ENCODE peak calls at places on chromosomes 4 and X, in ten cellular contexts. B, S, Y, O, R, E, Q, V, W and N are unnamed samples.

GRCh38 chr4:4311193-4311592 is 21.1 kb downstream of the ZBTB49 start:
- DNase-seq in O (no peak), R (no peak), Q (no peak), V (no peak), S (no peak), W (no peak), E (no peak), B (no peak), Y (no peak), N (no peak)

GRCh38 chr4:127211377-127212268 is 421.1 kb upstream of the INTU start:
- DNase-seq in V (no peak), Y (no peak), B (no peak), O (no peak), W (no peak), R (no peak), Q (no peak), S (no peak), E (no peak), N (no peak)

GRCh38 chr4:57865264-57865663 is 755.1 kb upstream of the IGFBP7 start:
- DNase-seq in V (no peak), W (no peak), Y (no peak), Q (no peak), O (no peak), B (no peak), E (no peak), R (no peak), S (no peak), N (no peak)

GRCh38 chr4:57037982-57038604 is 59.4 kb downstream of the POLR2B start:
- DNase-seq in V (peak), Q (peak), B (peak), R (peak), Y (peak), E (peak), W (peak), O (peak), S (no peak), N (peak)

GRCh38 chrX:122868626-122869025 is 315.5 kb upstream of the GRIA3 start:
- DNase-seq in B (peak), S (no peak), O (no peak), Y (no peak), R (no peak), V (no peak), W (no peak), E (no peak), Q (no peak), N (no peak)

GRCh38 chr4:2799444-2799911 is 6.6 kb downstream of the SH3BP2 start:
- DNase-seq in Q (no peak), R (peak), V (no peak), E (peak), B (no peak), O (peak), Y (peak), W (peak), S (no peak), N (no peak)

GRCh38 chrX:103187953-103188475 is 26.9 kb upstream of the BEX4 start:
- DNase-seq in R (no peak), E (no peak), B (peak), Q (no peak), S (peak), V (no peak), O (no peak), Y (no peak), W (no peak), N (no peak)

GRCh38 chrX:129779747-129780146 is at the start of gene SASH3:
- DNase-seq in W (peak), S (no peak), O (peak), Q (no peak), Y (no peak), R (no peak), V (no peak), B (no peak), E (no peak), N (peak)

GRCh38 chr4:46924789-46925188 is 15.7 kb upstream of the COX7B2 start:
- DNase-seq in V (no peak), B (no peak), Y (no peak), S (no peak), E (no peak), O (no peak), R (no peak), W (no peak), Q (no peak), N (no peak)
- TF ChIP-seq CTCF in V (no peak), B (no peak), Y (no peak), S (no peak), E (no peak), O (no peak), R (no peak), W (no peak), Q (no peak), N (no peak)

DNA sequence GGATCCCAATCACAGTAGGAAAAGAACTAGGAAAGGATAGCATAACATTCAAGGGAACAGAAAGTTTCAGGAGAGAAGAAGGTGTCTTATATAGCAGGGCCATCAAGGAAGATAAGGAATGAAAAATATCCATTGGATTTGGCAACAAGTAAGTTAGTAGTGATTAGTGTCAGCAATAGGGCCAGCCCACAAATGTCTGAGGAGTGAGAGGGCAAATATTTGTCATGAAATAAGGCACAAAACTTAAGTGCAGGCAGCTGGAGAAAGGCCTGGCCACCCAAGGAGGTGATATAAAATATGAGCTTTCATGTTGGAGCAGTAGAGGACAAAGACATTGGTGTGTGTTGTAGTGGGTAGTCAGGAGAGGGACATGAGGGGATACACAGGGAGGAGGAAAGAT is 132.1 kb downstream of the COL4A6 start:
- DNase-seq in Q (no peak), O (no peak), Y (no peak), V (no peak), S (no peak), W (no peak), B (no peak), R (no peak), E (no peak), N (no peak)
- TF ChIP-seq CTCF in Q (no peak), O (no peak), Y (no peak), V (no peak), S (no peak), W (no peak), B (no peak), R (no peak), E (no peak), N (no peak)

GRCh38 chr4:65670331-65671031 is at the start of gene EPHA5:
- DNase-seq in Q (peak), B (peak), Y (peak), E (peak), O (peak), R (peak), V (peak), W (peak), S (no peak), N (peak)
- TF ChIP-seq CTCF in Q (no peak), B (peak), Y (no peak), E (no peak), O (no peak), R (peak), V (no peak), W (peak), S (no peak), N (no peak)

DNA sequence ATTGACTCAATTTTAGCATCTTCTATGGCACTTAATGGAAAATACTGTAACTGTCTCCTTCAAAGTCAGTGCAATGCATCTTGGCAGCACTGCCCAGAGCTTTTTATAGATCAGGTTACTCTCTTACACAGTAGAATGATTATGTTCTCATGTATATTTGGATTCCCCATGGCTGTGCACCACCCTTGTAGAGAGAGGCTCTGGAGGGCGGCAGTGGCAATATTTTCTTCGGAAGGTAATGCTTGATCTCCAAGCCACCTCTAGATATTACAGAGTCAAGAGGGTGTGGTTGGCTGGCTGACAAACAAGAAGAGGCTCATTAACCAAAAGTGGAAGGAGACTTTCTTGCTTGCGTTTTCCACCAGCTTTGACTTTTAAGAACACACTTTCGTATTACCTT is 72.8 kb upstream of the ARSJ start:
- DNase-seq in V (no peak), Y (no peak), S (no peak), E (no peak), W (no peak), R (no peak), Q (no peak), B (no peak), O (no peak), N (no peak)
- TF ChIP-seq CTCF in V (no peak), Y (no peak), S (no peak), E (no peak), W (no peak), R (no peak), Q (no peak), B (no peak), O (no peak), N (no peak)

GRCh38 chrX:132676102-132676501 is 187.3 kb upstream of the MBNL3 start:
- DNase-seq in Q (no peak), R (no peak), E (no peak), W (no peak), Y (peak), V (no peak), S (no peak), B (no peak), O (no peak), N (no peak)
- TF ChIP-seq CTCF in Q (no peak), R (no peak), E (no peak), W (no peak), Y (no peak), V (no peak), S (no peak), B (no peak), O (no peak), N (no peak)

DNA sequence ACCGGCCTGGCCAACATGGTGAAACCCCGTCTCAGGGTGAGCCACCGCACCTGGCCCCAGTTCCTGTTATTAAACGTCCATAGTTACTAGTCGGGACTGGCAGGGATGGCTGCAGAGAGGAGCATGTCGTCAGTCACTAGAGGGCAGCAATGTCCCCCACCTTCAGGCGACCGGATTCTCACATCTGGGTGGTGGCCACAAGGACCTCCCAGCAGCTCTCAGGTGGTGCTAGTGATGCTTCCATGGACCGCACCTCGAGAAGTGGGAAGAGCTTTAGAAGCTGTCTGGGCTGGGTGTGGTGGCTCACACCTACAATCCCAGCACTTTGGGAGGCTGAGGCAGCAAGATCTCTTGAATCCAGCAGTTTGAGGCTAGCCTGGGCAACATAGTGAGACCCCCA is 13.3 kb upstream of the IL3RA start:
- DNase-seq in Y (peak), Q (peak), O (peak), S (peak), B (peak), R (peak), V (no peak), W (no peak), E (no peak), N (peak)
- TF ChIP-seq CTCF in Y (no peak), Q (peak), O (peak), S (peak), B (peak), R (peak), V (peak), W (no peak), E (no peak), N (peak)

DNA sequence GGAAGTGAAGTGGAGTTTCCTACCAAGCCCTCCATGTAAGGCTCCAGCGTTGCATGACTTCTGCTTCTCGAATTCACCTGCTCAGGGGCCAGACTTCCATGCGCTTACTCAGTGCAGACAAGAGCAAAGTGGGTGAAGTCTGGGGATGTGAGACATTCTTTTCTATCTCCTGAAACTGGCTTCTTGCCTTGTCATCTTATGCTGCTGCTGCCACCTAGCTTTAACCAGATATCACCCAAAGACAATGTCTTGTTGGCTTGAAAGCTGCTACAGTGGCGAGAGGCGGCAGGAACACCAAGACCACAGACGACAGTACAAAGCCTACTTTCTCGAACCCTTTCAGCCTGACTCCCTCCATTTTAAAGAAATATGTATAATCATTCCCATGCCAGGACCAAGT is 103.6 kb upstream of the ADGRG2 start:
- DNase-seq in S (no peak), Q (peak), R (peak), V (peak), E (no peak), W (no peak), Y (no peak), O (no peak), B (peak), N (no peak)
- TF ChIP-seq CTCF in S (no peak), Q (peak), R (peak), V (peak), E (no peak), W (no peak), Y (no peak), O (no peak), B (peak), N (no peak)

DNA sequence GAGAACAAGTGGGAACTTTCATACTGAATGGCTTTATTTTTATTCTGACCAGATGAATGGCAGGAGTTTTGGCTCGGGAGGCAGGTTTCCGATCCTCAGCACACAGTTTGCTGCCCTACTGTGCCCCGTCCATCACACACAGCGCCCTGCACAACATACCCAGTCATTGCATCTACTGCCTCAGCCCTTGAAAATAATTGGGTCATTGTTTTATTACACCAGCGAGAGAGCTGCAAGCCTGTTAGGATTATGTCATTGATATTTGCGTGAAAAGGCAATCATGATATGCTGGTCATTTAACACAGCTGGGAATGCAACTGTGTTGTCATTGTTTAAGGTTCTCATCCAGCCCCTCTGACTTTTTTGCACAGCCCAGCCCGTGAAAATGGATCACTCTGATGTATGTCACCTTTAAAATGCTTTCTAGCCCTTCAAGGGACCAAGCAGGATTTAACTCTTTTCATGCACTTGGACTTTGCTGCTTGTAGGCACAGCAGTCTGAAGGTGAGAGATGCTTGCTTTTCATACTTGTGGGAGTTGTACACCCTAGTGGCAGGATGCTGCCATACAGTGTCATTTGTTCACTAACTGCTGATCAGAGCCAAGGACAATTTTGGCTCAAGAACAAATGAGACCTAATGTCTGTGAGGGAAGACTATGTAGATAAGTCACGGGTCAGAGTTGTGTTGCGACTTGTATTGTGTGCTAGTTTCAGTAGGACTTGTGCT is 62.3 kb downstream of the RTL9 start:
- DNase-seq in R (no peak), S (no peak), B (peak), Y (peak), Q (no peak), O (no peak), W (no peak), E (no peak), V (peak), N (no peak)
- TF ChIP-seq CTCF in R (peak), S (peak), B (peak), Y (peak), Q (peak), O (peak), W (no peak), E (no peak), V (no peak), N (no peak)

GRCh38 chrX:136453771-136454170 is 34.0 kb upstream of the BRS3 start:
- DNase-seq in R (no peak), Y (no peak), W (no peak), V (no peak), E (no peak), O (no peak), B (no peak), Q (no peak), S (no peak), N (no peak)
- TF ChIP-seq CTCF in R (no peak), Y (no peak), W (no peak), V (no peak), E (no peak), O (no peak), B (no peak), Q (no peak), S (no peak), N (no peak)

DNA sequence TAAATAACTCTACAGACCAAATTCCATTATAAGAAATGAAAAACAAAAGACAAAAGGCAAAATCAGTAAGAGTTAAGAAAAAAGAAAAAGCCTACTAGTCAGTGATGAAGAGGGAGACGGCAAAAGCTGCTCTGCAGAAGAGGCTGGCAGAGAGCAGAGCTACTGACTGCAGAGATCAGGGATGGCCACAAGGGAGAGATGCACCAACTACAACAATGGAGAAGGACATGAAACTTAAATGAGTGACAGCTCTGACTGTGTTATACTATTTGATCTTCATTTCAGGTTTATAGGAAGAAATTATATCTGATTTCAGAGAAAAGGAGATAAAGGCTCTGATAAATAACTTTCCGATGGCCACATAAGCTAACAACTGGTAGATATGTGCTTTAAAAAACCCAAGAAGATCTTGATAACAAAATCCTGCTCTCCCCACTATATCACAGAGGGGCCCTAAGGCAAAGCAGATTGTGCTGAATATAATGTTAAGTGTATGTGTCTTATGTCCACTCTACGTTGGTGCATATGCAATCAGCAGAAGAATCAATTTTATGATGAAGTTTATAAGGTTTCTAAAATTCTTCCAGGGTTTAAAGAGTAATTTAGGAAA is 58.4 kb upstream of the COX18 start:
- DNase-seq in Q (peak), S (peak), B (peak), E (no peak), V (peak), R (peak), O (no peak), W (no peak), Y (no peak), N (peak)
- TF ChIP-seq CTCF in Q (peak), S (peak), B (peak), E (no peak), V (no peak), R (peak), O (peak), W (peak), Y (no peak), N (no peak)